ENCODE peak calls at places on chromosomes 13 and 19, in eight cellular contexts. One of them, this sample, is unnamed.

GRCh38 chr19:41563847-41564514 is 12.0 kb upstream of the CEACAM21 start:
- DNase-seq in mucosa of descending colon: no peak
- DNase-seq in neural progenitor cell: peak; percentile 9
- DNase-seq in cardiac muscle cell: no peak
- DNase-seq in HepG2: no peak
- DNase-seq in body of pancreas: no peak
- DNase-seq in SK-N-SH: no peak
- DNase-seq in Karpas-422: no peak
- DNase-seq in this sample: no peak

GRCh38 chr13:110274687-110275086 is 32.3 kb downstream of the COL4A1 start:
- DNase-seq in mucosa of descending colon: no peak
- DNase-seq in neural progenitor cell: peak; percentile 38
- DNase-seq in cardiac muscle cell: no peak
- DNase-seq in HepG2: no peak
- DNase-seq in body of pancreas: no peak
- DNase-seq in SK-N-SH: no peak
- DNase-seq in Karpas-422: no peak
- DNase-seq in this sample: peak; percentile 44

GRCh38 chr13:93422980-93423554 is 196.5 kb downstream of the GPC6 start:
- DNase-seq in mucosa of descending colon: no peak
- DNase-seq in neural progenitor cell: no peak
- DNase-seq in cardiac muscle cell: no peak
- DNase-seq in HepG2: no peak
- DNase-seq in body of pancreas: no peak
- DNase-seq in SK-N-SH: no peak
- DNase-seq in Karpas-422: no peak
- DNase-seq in this sample: no peak

GRCh38 chr19:56660381-56661105 is 11.0 kb downstream of the ZNF835 start:
- DNase-seq in mucosa of descending colon: no peak
- DNase-seq in neural progenitor cell: no peak
- DNase-seq in cardiac muscle cell: no peak
- DNase-seq in HepG2: no peak
- DNase-seq in body of pancreas: peak; percentile 44
- DNase-seq in SK-N-SH: peak; percentile 66
- DNase-seq in Karpas-422: no peak
- DNase-seq in this sample: peak; percentile 28

GRCh38 chr19:18848860-18849661 is 17.3 kb downstream of the UPF1 start:
- DNase-seq in mucosa of descending colon: peak; percentile 32
- DNase-seq in neural progenitor cell: no peak
- DNase-seq in cardiac muscle cell: no peak
- DNase-seq in HepG2: no peak
- DNase-seq in body of pancreas: peak; percentile 78
- DNase-seq in SK-N-SH: peak; percentile 70
- DNase-seq in Karpas-422: no peak
- DNase-seq in this sample: no peak

GRCh38 chr13:113078895-113079720 is 26.5 kb upstream of the F7 start:
- DNase-seq in mucosa of descending colon: no peak
- DNase-seq in neural progenitor cell: no peak
- DNase-seq in cardiac muscle cell: no peak
- DNase-seq in HepG2: no peak
- DNase-seq in body of pancreas: no peak
- DNase-seq in SK-N-SH: no peak
- DNase-seq in Karpas-422: no peak
- DNase-seq in this sample: no peak

GRCh38 chr19:45468803-45469131 is 971 bp downstream of the FOSB start:
- DNase-seq in mucosa of descending colon: no peak
- DNase-seq in neural progenitor cell: no peak
- DNase-seq in cardiac muscle cell: no peak
- DNase-seq in HepG2: no peak
- DNase-seq in body of pancreas: no peak
- DNase-seq in SK-N-SH: no peak
- DNase-seq in Karpas-422: peak; percentile 90
- DNase-seq in this sample: no peak

GRCh38 chr19:41298327-41298964 is 11.5 kb upstream of the CCDC97 start:
- DNase-seq in mucosa of descending colon: peak; percentile 57
- DNase-seq in neural progenitor cell: no peak
- DNase-seq in cardiac muscle cell: peak; percentile 87
- DNase-seq in HepG2: no peak
- DNase-seq in body of pancreas: peak; percentile 85
- DNase-seq in SK-N-SH: no peak
- DNase-seq in Karpas-422: no peak
- DNase-seq in this sample: peak; percentile 21

GRCh38 chr13:24264976-24265375 is 44.4 kb upstream of the C1QTNF9 start:
- DNase-seq in mucosa of descending colon: peak; percentile 49
- DNase-seq in neural progenitor cell: no peak
- DNase-seq in cardiac muscle cell: no peak
- DNase-seq in HepG2: no peak
- DNase-seq in body of pancreas: no peak
- DNase-seq in SK-N-SH: no peak
- DNase-seq in Karpas-422: no peak
- DNase-seq in this sample: no peak

GRCh38 chr13:59371229-59371628 is 792.5 kb downstream of the DIAPH3 start:
- DNase-seq in mucosa of descending colon: no peak
- DNase-seq in neural progenitor cell: no peak
- DNase-seq in cardiac muscle cell: no peak
- DNase-seq in HepG2: no peak
- DNase-seq in body of pancreas: no peak
- DNase-seq in SK-N-SH: no peak
- DNase-seq in Karpas-422: no peak
- DNase-seq in this sample: no peak

GRCh38 chr19:10968527-10969081 is 7.8 kb downstream of the SMARCA4 start:
- DNase-seq in mucosa of descending colon: peak; percentile 60
- DNase-seq in neural progenitor cell: no peak
- DNase-seq in cardiac muscle cell: no peak
- DNase-seq in HepG2: no peak
- DNase-seq in body of pancreas: no peak
- DNase-seq in SK-N-SH: no peak
- DNase-seq in Karpas-422: peak; percentile 51
- DNase-seq in this sample: no peak

GRCh38 chr19:43784981-43785808 is 4.4 kb upstream of the KCNN4 start:
- DNase-seq in mucosa of descending colon: peak; percentile 79
- DNase-seq in neural progenitor cell: peak; percentile 86
- DNase-seq in cardiac muscle cell: peak; percentile 75
- DNase-seq in HepG2: peak; percentile 60
- DNase-seq in body of pancreas: peak; percentile 63
- DNase-seq in SK-N-SH: peak; percentile 84
- DNase-seq in Karpas-422: peak; percentile 83
- DNase-seq in this sample: peak; percentile 69

GRCh38 chr13:78829821-78830220 is 170.9 kb upstream of the OBI1 start:
- DNase-seq in mucosa of descending colon: no peak
- DNase-seq in neural progenitor cell: no peak
- DNase-seq in cardiac muscle cell: no peak
- DNase-seq in HepG2: no peak
- DNase-seq in body of pancreas: no peak
- DNase-seq in SK-N-SH: no peak
- DNase-seq in Karpas-422: no peak
- DNase-seq in this sample: no peak

GRCh38 chr13:48009298-48009697 is 8.2 kb upstream of the SUCLA2 start:
- DNase-seq in mucosa of descending colon: peak; percentile 22
- DNase-seq in neural progenitor cell: no peak
- DNase-seq in cardiac muscle cell: no peak
- DNase-seq in HepG2: peak; percentile 44
- DNase-seq in body of pancreas: no peak
- DNase-seq in SK-N-SH: no peak
- DNase-seq in Karpas-422: no peak
- DNase-seq in this sample: peak; percentile 77

GRCh38 chr19:10043286-10043927 is 30.1 kb downstream of the RDH8 start:
- DNase-seq in mucosa of descending colon: no peak
- DNase-seq in neural progenitor cell: peak; percentile 56
- DNase-seq in cardiac muscle cell: peak; percentile 49
- DNase-seq in HepG2: no peak
- DNase-seq in body of pancreas: no peak
- DNase-seq in SK-N-SH: no peak
- DNase-seq in Karpas-422: no peak
- DNase-seq in this sample: no peak

GRCh38 chr13:104416973-104417372 is 1350.8 kb upstream of the SLC10A2 start:
- DNase-seq in mucosa of descending colon: no peak
- DNase-seq in neural progenitor cell: no peak
- DNase-seq in cardiac muscle cell: no peak
- DNase-seq in HepG2: no peak
- DNase-seq in body of pancreas: no peak
- DNase-seq in SK-N-SH: no peak
- DNase-seq in Karpas-422: no peak
- DNase-seq in this sample: no peak

GRCh38 chr13:30681489-30682242 is 53.7 kb upstream of the ALOX5AP start:
- DNase-seq in mucosa of descending colon: no peak
- DNase-seq in neural progenitor cell: no peak
- DNase-seq in cardiac muscle cell: no peak
- DNase-seq in HepG2: no peak
- DNase-seq in body of pancreas: no peak
- DNase-seq in SK-N-SH: peak; percentile 31
- DNase-seq in Karpas-422: no peak
- DNase-seq in this sample: no peak

GRCh38 chr13:109642358-109642757 is 144.0 kb downstream of the IRS2 start:
- DNase-seq in mucosa of descending colon: no peak
- DNase-seq in neural progenitor cell: no peak
- DNase-seq in cardiac muscle cell: no peak
- DNase-seq in HepG2: no peak
- DNase-seq in body of pancreas: no peak
- DNase-seq in SK-N-SH: peak; percentile 57
- DNase-seq in Karpas-422: no peak
- DNase-seq in this sample: peak; percentile 59

GRCh38 chr13:79779761-79780160 is 298.8 kb downstream of the NDFIP2 start:
- DNase-seq in mucosa of descending colon: peak; percentile 49
- DNase-seq in neural progenitor cell: peak; percentile 72
- DNase-seq in cardiac muscle cell: no peak
- DNase-seq in HepG2: peak; percentile 12
- DNase-seq in body of pancreas: peak; percentile 13
- DNase-seq in SK-N-SH: no peak
- DNase-seq in Karpas-422: no peak
- DNase-seq in this sample: peak; percentile 31

GRCh38 chr19:5292843-5293606 is 47.6 kb downstream of the PTPRS start:
- DNase-seq in mucosa of descending colon: peak; percentile 28
- DNase-seq in neural progenitor cell: peak; percentile 96
- DNase-seq in cardiac muscle cell: peak; percentile 88
- DNase-seq in HepG2: no peak
- DNase-seq in body of pancreas: peak; percentile 53
- DNase-seq in SK-N-SH: peak; percentile 99
- DNase-seq in Karpas-422: peak; percentile 82
- DNase-seq in this sample: peak; percentile 61

GRCh38 chr19:5292453-5292842 is 48.2 kb downstream of the PTPRS start:
- DNase-seq in mucosa of descending colon: peak; percentile 11
- DNase-seq in neural progenitor cell: no peak
- DNase-seq in cardiac muscle cell: no peak
- DNase-seq in HepG2: no peak
- DNase-seq in body of pancreas: no peak
- DNase-seq in SK-N-SH: peak; percentile 93
- DNase-seq in Karpas-422: peak; percentile 73
- DNase-seq in this sample: no peak

GRCh38 chr19:5291588-5292193 is 48.9 kb downstream of the PTPRS start:
- DNase-seq in mucosa of descending colon: no peak
- DNase-seq in neural progenitor cell: no peak
- DNase-seq in cardiac muscle cell: no peak
- DNase-seq in HepG2: no peak
- DNase-seq in body of pancreas: no peak
- DNase-seq in SK-N-SH: peak; percentile 27
- DNase-seq in Karpas-422: peak; percentile 42
- DNase-seq in this sample: no peak

GRCh38 chr19:5294403-5295160 is 46.0 kb downstream of the PTPRS start:
- DNase-seq in mucosa of descending colon: no peak
- DNase-seq in neural progenitor cell: peak; percentile 43
- DNase-seq in cardiac muscle cell: no peak
- DNase-seq in HepG2: no peak
- DNase-seq in body of pancreas: no peak
- DNase-seq in SK-N-SH: no peak
- DNase-seq in Karpas-422: no peak
- DNase-seq in this sample: no peak

DNA sequence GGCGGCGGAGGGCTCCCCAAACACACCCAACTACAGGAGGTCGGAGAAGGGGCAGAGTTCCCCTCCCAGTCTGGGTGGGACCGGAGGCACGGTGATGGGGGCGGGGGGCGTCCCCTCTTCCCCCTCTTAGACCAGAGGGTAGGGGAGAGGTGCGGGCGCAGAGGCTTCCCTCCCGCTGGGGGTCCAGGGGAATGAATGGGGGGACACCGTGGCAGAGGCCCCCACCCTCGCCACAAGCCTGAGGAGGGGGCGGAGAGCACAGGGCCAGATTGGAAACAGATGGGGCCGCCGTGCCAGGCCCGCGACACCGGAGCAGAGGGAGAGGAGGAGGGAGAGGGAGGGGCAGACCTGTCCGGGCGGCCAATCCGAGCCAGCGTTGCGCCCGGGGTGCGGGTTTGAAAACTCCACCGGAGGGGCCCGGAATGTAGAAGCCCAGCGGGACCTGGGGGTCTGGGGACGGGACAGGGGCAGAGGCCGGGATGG is 47.0 kb downstream of the PTPRS start:
- DNase-seq in mucosa of descending colon: no peak
- DNase-seq in neural progenitor cell: peak; percentile 88
- DNase-seq in cardiac muscle cell: peak; percentile 76
- DNase-seq in HepG2: no peak
- DNase-seq in body of pancreas: no peak
- DNase-seq in SK-N-SH: peak; percentile 94
- DNase-seq in Karpas-422: no peak
- DNase-seq in this sample: peak; percentile 69
- H3K4me3 ChIP-seq in mucosa of descending colon: no peak overlapping the region
- H3K4me3 ChIP-seq in neural progenitor cell: peak overlapping the region; percentile 96
- H3K4me3 ChIP-seq in cardiac muscle cell: peak overlapping the region; percentile 46
- H3K4me3 ChIP-seq in HepG2: peak overlapping the region; percentile 60
- H3K4me3 ChIP-seq in body of pancreas: no peak overlapping the region
- H3K4me3 ChIP-seq in SK-N-SH: peak overlapping the region; percentile 78
- H3K4me3 ChIP-seq in Karpas-422: peak overlapping the region; percentile 65
- H3K4me3 ChIP-seq in this sample: peak overlapping the region; percentile 94

GRCh38 chr13:40971321-40971720 is 47.8 kb downstream of the ELF1 start:
- DNase-seq in mucosa of descending colon: no peak
- DNase-seq in neural progenitor cell: no peak
- DNase-seq in cardiac muscle cell: no peak
- DNase-seq in HepG2: no peak
- DNase-seq in body of pancreas: no peak
- DNase-seq in SK-N-SH: no peak
- DNase-seq in Karpas-422: no peak
- DNase-seq in this sample: no peak
- H3K4me1 ChIP-seq in mucosa of descending colon: peaks cover 53% of the 10 kb centered on the region
- H3K4me1 ChIP-seq in neural progenitor cell: peaks cover 7% of the 10 kb centered on the region
- H3K4me1 ChIP-seq in cardiac muscle cell: peaks cover 16% of the 10 kb centered on the region
- H3K4me1 ChIP-seq in HepG2: peaks cover 80% of the 10 kb centered on the region
- H3K4me1 ChIP-seq in body of pancreas: peaks cover 90% of the 10 kb centered on the region
- H3K4me1 ChIP-seq in SK-N-SH: peaks cover 3% of the 10 kb centered on the region
- H3K4me1 ChIP-seq in Karpas-422: peaks cover 95% of the 10 kb centered on the region
- H3K4me1 ChIP-seq in this sample: no peaks in the 10 kb centered on the region

GRCh38 chr19:39449116-39449797 is 3.9 kb downstream of the SUPT5H start:
- DNase-seq in mucosa of descending colon: no peak
- DNase-seq in neural progenitor cell: no peak
- DNase-seq in cardiac muscle cell: no peak
- DNase-seq in HepG2: no peak
- DNase-seq in body of pancreas: no peak
- DNase-seq in SK-N-SH: no peak
- DNase-seq in Karpas-422: no peak
- DNase-seq in this sample: no peak
- H3K36me3 ChIP-seq in mucosa of descending colon: no peaks in the 10 kb centered on the region
- H3K36me3 ChIP-seq in neural progenitor cell: no peaks in the 10 kb centered on the region
- H3K36me3 ChIP-seq in cardiac muscle cell: peaks cover 5% of the 10 kb centered on the region
- H3K36me3 ChIP-seq in HepG2: peaks cover 34% of the 10 kb centered on the region
- H3K36me3 ChIP-seq in body of pancreas: no peaks in the 10 kb centered on the region
- H3K36me3 ChIP-seq in SK-N-SH: peaks cover 4% of the 10 kb centered on the region
- H3K36me3 ChIP-seq in Karpas-422: peaks cover 18% of the 10 kb centered on the region
- H3K36me3 ChIP-seq in this sample: peaks cover 59% of the 10 kb centered on the region

DNA sequence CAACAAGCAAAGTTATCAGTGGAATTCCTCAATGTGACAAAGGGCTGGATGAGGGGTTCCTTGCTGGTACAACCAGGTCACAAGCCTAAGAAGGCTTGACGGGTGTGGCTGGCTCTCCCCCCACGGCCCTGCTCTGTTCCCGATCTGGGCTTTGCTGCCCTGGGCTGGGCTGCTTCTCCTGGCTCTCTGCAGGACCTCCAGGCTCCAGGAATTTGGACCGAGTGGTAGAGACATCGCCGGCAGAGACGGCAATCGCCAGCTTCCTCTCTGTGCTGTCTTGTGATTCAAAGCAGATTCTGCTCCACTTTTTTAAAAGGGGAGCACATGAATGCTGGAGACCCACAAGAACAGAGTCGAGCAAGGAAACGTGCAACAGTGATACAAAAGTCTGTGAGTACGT is at the start of gene SERPINE3:
- DNase-seq in mucosa of descending colon: no peak
- DNase-seq in neural progenitor cell: no peak
- DNase-seq in cardiac muscle cell: no peak
- DNase-seq in HepG2: no peak
- DNase-seq in body of pancreas: no peak
- DNase-seq in SK-N-SH: no peak
- DNase-seq in Karpas-422: no peak
- DNase-seq in this sample: no peak
- H3K4me3 ChIP-seq in mucosa of descending colon: no peak within 1 kb of the TSS
- H3K4me3 ChIP-seq in neural progenitor cell: no peak within 1 kb of the TSS
- H3K4me3 ChIP-seq in cardiac muscle cell: no peak within 1 kb of the TSS
- H3K4me3 ChIP-seq in HepG2: no peak within 1 kb of the TSS
- H3K4me3 ChIP-seq in body of pancreas: no peak within 1 kb of the TSS
- H3K4me3 ChIP-seq in SK-N-SH: no peak within 1 kb of the TSS
- H3K4me3 ChIP-seq in Karpas-422: no peak within 1 kb of the TSS
- H3K4me3 ChIP-seq in this sample: no peak within 1 kb of the TSS